ENCODE peak calls at places on chromosomes 7 and 10, in five cellular contexts. One of them, this sample, is unnamed.

GRCh38 chr10:98610301-98610700 is 163.6 kb upstream of the HPS1 start:
- DNase-seq in NCI-H1105 treated with DMSO at 0.1 percent for 48 hours: no peak
- DNase-seq in mucosa of gallbladder: no peak
- DNase-seq in T-helper 9 cell: no peak
- DNase-seq in HTR-8/SVneo: no peak
- DNase-seq in this sample: no peak

GRCh38 chr10:97320480-97321031 is 1.5 kb downstream of the FRAT1 start:
- DNase-seq in T-helper 9 cell: peak; percentile 16
- DNase-seq in HTR-8/SVneo: no peak
- DNase-seq in mucosa of gallbladder: no peak
- DNase-seq in NCI-H1105 treated with DMSO at 0.1 percent for 48 hours: no peak
- DNase-seq in this sample: no peak

GRCh38 chr7:12322287-12322902 is 81.3 kb downstream of the VWDE start:
- DNase-seq in mucosa of gallbladder: no peak
- DNase-seq in NCI-H1105 treated with DMSO at 0.1 percent for 48 hours: peak; percentile 80
- DNase-seq in T-helper 9 cell: no peak
- DNase-seq in HTR-8/SVneo: no peak
- DNase-seq in this sample: no peak

GRCh38 chr7:28840515-28841125 is 117.5 kb downstream of the TRIL start:
- DNase-seq in NCI-H1105 treated with DMSO at 0.1 percent for 48 hours: peak; percentile 97
- DNase-seq in mucosa of gallbladder: no peak
- DNase-seq in T-helper 9 cell: no peak
- DNase-seq in HTR-8/SVneo: peak; percentile 19
- DNase-seq in this sample: no peak

GRCh38 chr7:155204744-155205367 is 92.8 kb upstream of the INSIG1 start:
- DNase-seq in NCI-H1105 treated with DMSO at 0.1 percent for 48 hours: no peak
- DNase-seq in T-helper 9 cell: no peak
- DNase-seq in HTR-8/SVneo: no peak
- DNase-seq in mucosa of gallbladder: no peak
- DNase-seq in this sample: no peak

GRCh38 chr7:85341973-85342372 is 155.1 kb upstream of the SEMA3D start:
- DNase-seq in HTR-8/SVneo: no peak
- DNase-seq in NCI-H1105 treated with DMSO at 0.1 percent for 48 hours: no peak
- DNase-seq in T-helper 9 cell: no peak
- DNase-seq in mucosa of gallbladder: no peak
- DNase-seq in this sample: no peak

GRCh38 chr7:12594122-12594897 is 23.8 kb downstream of the SCIN start:
- DNase-seq in NCI-H1105 treated with DMSO at 0.1 percent for 48 hours: no peak
- DNase-seq in mucosa of gallbladder: no peak
- DNase-seq in T-helper 9 cell: no peak
- DNase-seq in HTR-8/SVneo: no peak
- DNase-seq in this sample: no peak

GRCh38 chr7:102404005-102404861 is 8.1 kb downstream of the PRKRIP1 start:
- DNase-seq in HTR-8/SVneo: peak; percentile 64
- DNase-seq in mucosa of gallbladder: no peak
- DNase-seq in T-helper 9 cell: peak; percentile 28
- DNase-seq in NCI-H1105 treated with DMSO at 0.1 percent for 48 hours: peak; percentile 52
- DNase-seq in this sample: no peak

GRCh38 chr7:90246184-90246583 is 1.2 kb downstream of the CFAP69 start:
- DNase-seq in T-helper 9 cell: no peak
- DNase-seq in HTR-8/SVneo: no peak
- DNase-seq in NCI-H1105 treated with DMSO at 0.1 percent for 48 hours: no peak
- DNase-seq in mucosa of gallbladder: peak; percentile 30
- DNase-seq in this sample: no peak

GRCh38 chr10:59808896-59809643 is 55.8 kb upstream of the MRLN start:
- DNase-seq in NCI-H1105 treated with DMSO at 0.1 percent for 48 hours: peak; percentile 33
- DNase-seq in mucosa of gallbladder: peak; percentile 74
- DNase-seq in T-helper 9 cell: peak; percentile 18
- DNase-seq in HTR-8/SVneo: peak; percentile 42
- DNase-seq in this sample: peak; percentile 9

GRCh38 chr10:113987805-113988204 is 55.9 kb upstream of the ADRB1 start:
- DNase-seq in T-helper 9 cell: no peak
- DNase-seq in NCI-H1105 treated with DMSO at 0.1 percent for 48 hours: no peak
- DNase-seq in mucosa of gallbladder: no peak
- DNase-seq in HTR-8/SVneo: no peak
- DNase-seq in this sample: no peak

GRCh38 chr10:62079885-62080559 is 178.5 kb downstream of the ARID5B start:
- DNase-seq in HTR-8/SVneo: no peak
- DNase-seq in T-helper 9 cell: no peak
- DNase-seq in NCI-H1105 treated with DMSO at 0.1 percent for 48 hours: no peak
- DNase-seq in mucosa of gallbladder: no peak
- DNase-seq in this sample: no peak

GRCh38 chr7:158050441-158051371 is 536.9 kb downstream of the PTPRN2 start:
- DNase-seq in mucosa of gallbladder: no peak
- DNase-seq in NCI-H1105 treated with DMSO at 0.1 percent for 48 hours: no peak
- DNase-seq in HTR-8/SVneo: no peak
- DNase-seq in T-helper 9 cell: no peak
- DNase-seq in this sample: no peak

GRCh38 chr10:97589479-97589878 is at the start of gene C10orf62:
- DNase-seq in HTR-8/SVneo: no peak
- DNase-seq in NCI-H1105 treated with DMSO at 0.1 percent for 48 hours: no peak
- DNase-seq in T-helper 9 cell: no peak
- DNase-seq in mucosa of gallbladder: no peak
- DNase-seq in this sample: no peak

GRCh38 chr7:26376208-26376917 is 84.7 kb downstream of the SNX10 start:
- DNase-seq in HTR-8/SVneo: no peak
- DNase-seq in mucosa of gallbladder: no peak
- DNase-seq in T-helper 9 cell: peak; percentile 15
- DNase-seq in NCI-H1105 treated with DMSO at 0.1 percent for 48 hours: peak; percentile 86
- DNase-seq in this sample: no peak

GRCh38 chr7:6205921-6206660 is 66.3 kb downstream of the CYTH3 start:
- DNase-seq in T-helper 9 cell: no peak
- DNase-seq in NCI-H1105 treated with DMSO at 0.1 percent for 48 hours: no peak
- DNase-seq in mucosa of gallbladder: no peak
- DNase-seq in HTR-8/SVneo: no peak
- DNase-seq in this sample: no peak

GRCh38 chr7:144780071-144780608 is 55.7 kb downstream of the TPK1 start:
- DNase-seq in HTR-8/SVneo: no peak
- DNase-seq in T-helper 9 cell: no peak
- DNase-seq in mucosa of gallbladder: no peak
- DNase-seq in NCI-H1105 treated with DMSO at 0.1 percent for 48 hours: no peak
- DNase-seq in this sample: no peak

GRCh38 chr7:129421717-129422250 is 12.4 kb upstream of the STRIP2 start:
- DNase-seq in HTR-8/SVneo: no peak
- DNase-seq in NCI-H1105 treated with DMSO at 0.1 percent for 48 hours: no peak
- DNase-seq in mucosa of gallbladder: no peak
- DNase-seq in T-helper 9 cell: no peak
- DNase-seq in this sample: no peak

GRCh38 chr7:140426130-140426529 is 22.3 kb downstream of the RAB19 start:
- DNase-seq in HTR-8/SVneo: no peak
- DNase-seq in T-helper 9 cell: no peak
- DNase-seq in NCI-H1105 treated with DMSO at 0.1 percent for 48 hours: no peak
- DNase-seq in mucosa of gallbladder: no peak
- DNase-seq in this sample: no peak

GRCh38 chr7:28688651-28689050 is 269.5 kb downstream of the TRIL start:
- DNase-seq in NCI-H1105 treated with DMSO at 0.1 percent for 48 hours: no peak
- DNase-seq in HTR-8/SVneo: no peak
- DNase-seq in mucosa of gallbladder: no peak
- DNase-seq in T-helper 9 cell: no peak
- DNase-seq in this sample: no peak

GRCh38 chr7:116588641-116589594 is 64.1 kb downstream of the CAV1 start:
- DNase-seq in T-helper 9 cell: no peak
- DNase-seq in NCI-H1105 treated with DMSO at 0.1 percent for 48 hours: peak; percentile 50
- DNase-seq in mucosa of gallbladder: no peak
- DNase-seq in HTR-8/SVneo: peak; percentile 18
- DNase-seq in this sample: peak; percentile 52

GRCh38 chr7:19798986-19799385 is 25.6 kb upstream of the TMEM196 start:
- DNase-seq in mucosa of gallbladder: no peak
- DNase-seq in NCI-H1105 treated with DMSO at 0.1 percent for 48 hours: no peak
- DNase-seq in HTR-8/SVneo: no peak
- DNase-seq in T-helper 9 cell: no peak
- DNase-seq in this sample: no peak

GRCh38 chr10:91247360-91248111 is 27.1 kb downstream of the PCGF5 start:
- DNase-seq in NCI-H1105 treated with DMSO at 0.1 percent for 48 hours: no peak
- DNase-seq in HTR-8/SVneo: no peak
- DNase-seq in T-helper 9 cell: no peak
- DNase-seq in mucosa of gallbladder: no peak
- DNase-seq in this sample: peak; percentile 7

GRCh38 chr10:49605939-49606509 is 4.1 kb upstream of the SLC18A3 start:
- DNase-seq in mucosa of gallbladder: no peak
- DNase-seq in T-helper 9 cell: no peak
- DNase-seq in NCI-H1105 treated with DMSO at 0.1 percent for 48 hours: peak; percentile 55
- DNase-seq in HTR-8/SVneo: no peak
- DNase-seq in this sample: no peak

GRCh38 chr10:45673074-45673628 is 579 bp upstream of the ZFAND4 start:
- DNase-seq in NCI-H1105 treated with DMSO at 0.1 percent for 48 hours: no peak
- DNase-seq in T-helper 9 cell: no peak
- DNase-seq in HTR-8/SVneo: no peak
- DNase-seq in mucosa of gallbladder: no peak
- DNase-seq in this sample: no peak

This sample was measured in HS-27A.